ENCODE peak calls at places on chromosomes 16 and 17, in six cellular contexts. One of them, this sample, is unnamed.

GRCh38 chr17:13372432-13372831 is 229.3 kb downstream of the HS3ST3A1 start:
- DNase-seq in H9: no peak
- DNase-seq in neuronal stem cell: no peak
- DNase-seq in mesenchymal stem cell: no peak
- DNase-seq in IMR-90: no peak
- DNase-seq in H1: no peak
- DNase-seq in this sample: no peak

GRCh38 chr17:17152385-17152784 is 53.7 kb downstream of the PLD6 start:
- DNase-seq in H9: no peak
- DNase-seq in neuronal stem cell: no peak
- DNase-seq in mesenchymal stem cell: no peak
- DNase-seq in IMR-90: no peak
- DNase-seq in H1: no peak
- DNase-seq in this sample: no peak

GRCh38 chr16:89119161-89119621 is 25.5 kb downstream of the ACSF3 start:
- DNase-seq in H9: no peak
- DNase-seq in neuronal stem cell: no peak
- DNase-seq in mesenchymal stem cell: no peak
- DNase-seq in IMR-90: no peak
- DNase-seq in H1: no peak
- DNase-seq in this sample: no peak

GRCh38 chr16:89574681-89575246 is 794 bp upstream of the CPNE7 start:
- DNase-seq in H9: peak
- DNase-seq in neuronal stem cell: no peak
- DNase-seq in mesenchymal stem cell: peak
- DNase-seq in IMR-90: peak
- DNase-seq in H1: no peak
- DNase-seq in this sample: peak

GRCh38 chr17:260031-260791 is 78.8 kb upstream of the DOC2B start:
- DNase-seq in H9: peak
- DNase-seq in neuronal stem cell: no peak
- DNase-seq in mesenchymal stem cell: no peak
- DNase-seq in IMR-90: no peak
- DNase-seq in H1: peak
- DNase-seq in this sample: no peak

GRCh38 chr17:15883617-15884111 is 61.3 kb upstream of the ADORA2B start:
- DNase-seq in H9: no peak
- DNase-seq in neuronal stem cell: no peak
- DNase-seq in mesenchymal stem cell: peak
- DNase-seq in IMR-90: peak
- DNase-seq in H1: no peak
- DNase-seq in this sample: peak

GRCh38 chr17:68161644-68162428 is 86.0 kb upstream of the AMZ2 start:
- DNase-seq in H9: no peak
- DNase-seq in neuronal stem cell: no peak
- DNase-seq in mesenchymal stem cell: no peak
- DNase-seq in IMR-90: no peak
- DNase-seq in H1: no peak
- DNase-seq in this sample: no peak

GRCh38 chr16:52471650-52472370 is 75.1 kb downstream of the TOX3 start:
- DNase-seq in H9: no peak
- DNase-seq in neuronal stem cell: no peak
- DNase-seq in mesenchymal stem cell: no peak
- DNase-seq in IMR-90: no peak
- DNase-seq in H1: no peak
- DNase-seq in this sample: no peak

GRCh38 chr16:83802135-83802534 is 5.6 kb upstream of the HSBP1 start:
- DNase-seq in H9: no peak
- DNase-seq in neuronal stem cell: no peak
- DNase-seq in mesenchymal stem cell: peak
- DNase-seq in IMR-90: peak
- DNase-seq in H1: no peak
- DNase-seq in this sample: peak

GRCh38 chr16:54522596-54522995 is 236.0 kb upstream of the IRX3 start:
- DNase-seq in H9: no peak
- DNase-seq in neuronal stem cell: no peak
- DNase-seq in mesenchymal stem cell: no peak
- DNase-seq in IMR-90: no peak
- DNase-seq in H1: no peak
- DNase-seq in this sample: no peak

GRCh38 chr16:65534121-65534528 is 412.3 kb upstream of the CDH11 start:
- DNase-seq in H9: no peak
- DNase-seq in neuronal stem cell: no peak
- DNase-seq in mesenchymal stem cell: no peak
- DNase-seq in IMR-90: peak
- DNase-seq in H1: no peak
- DNase-seq in this sample: no peak

DNA sequence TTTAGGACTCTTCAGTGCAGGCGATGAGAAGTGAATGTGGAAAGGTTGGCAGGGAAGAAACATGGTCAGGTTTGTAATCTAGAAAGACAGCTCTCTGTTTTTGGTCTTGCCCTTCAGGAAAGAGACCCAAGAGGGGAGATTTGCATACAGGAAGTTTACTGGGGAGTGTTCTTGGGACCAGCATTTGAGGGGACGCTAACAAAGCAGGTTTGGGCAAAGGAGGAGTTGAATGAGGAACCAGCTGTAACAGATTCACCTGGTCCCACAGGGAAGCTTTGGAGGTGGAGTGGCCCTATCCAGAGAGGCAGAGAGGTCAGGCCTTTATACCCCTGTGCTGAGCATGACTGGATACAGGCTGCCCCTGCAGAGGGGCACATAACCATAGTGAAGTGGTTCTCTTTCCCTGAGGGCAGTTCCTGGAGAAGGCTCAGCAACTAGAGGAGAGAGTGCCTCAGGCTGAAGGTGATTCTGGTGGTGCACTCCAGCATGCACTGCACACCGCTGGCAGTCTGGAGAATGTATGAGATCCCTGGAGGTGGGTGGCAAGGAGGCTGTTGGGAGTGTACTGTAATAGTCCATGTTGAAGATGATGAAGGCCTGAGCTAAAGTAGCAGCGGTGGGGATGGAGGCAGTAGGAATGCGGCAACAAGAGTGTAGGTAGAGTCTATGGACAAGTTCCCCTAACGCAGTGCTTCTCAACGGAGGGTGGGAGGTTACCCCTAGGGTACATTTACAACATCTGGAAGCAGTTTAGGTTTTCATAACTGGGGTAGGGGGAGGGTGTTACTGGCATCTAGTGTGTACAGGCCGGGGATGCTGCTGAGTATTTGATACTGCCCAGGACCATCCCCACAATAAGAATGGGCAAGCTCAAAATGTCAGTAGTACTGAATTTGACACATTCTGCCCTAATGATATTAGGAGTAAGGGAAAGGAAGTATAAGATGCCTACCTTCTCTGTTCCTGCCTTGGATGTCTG is 37.2 kb downstream of the MAP2K6 start:
- DNase-seq in H9: peak
- DNase-seq in neuronal stem cell: no peak
- DNase-seq in mesenchymal stem cell: no peak
- DNase-seq in IMR-90: no peak
- DNase-seq in H1: no peak
- DNase-seq in this sample: no peak
- H2AK5ac ChIP-seq in H9: no peak
- H2AK5ac ChIP-seq in neuronal stem cell: no peak
- H2AK5ac ChIP-seq in mesenchymal stem cell: no peak
- H2AK5ac ChIP-seq in IMR-90: no peak
- H2AK5ac ChIP-seq in H1: peak
- H2AK5ac ChIP-seq in this sample: no peak

GRCh38 chr16:48409839-48410610 is 24.8 kb upstream of the SIAH1 start:
- DNase-seq in H9: no peak
- DNase-seq in neuronal stem cell: no peak
- DNase-seq in mesenchymal stem cell: peak
- DNase-seq in IMR-90: peak
- DNase-seq in H1: no peak
- DNase-seq in this sample: peak
- H2AFZ ChIP-seq in H9: no peak
- H2AFZ ChIP-seq in neuronal stem cell: no peak
- H2AFZ ChIP-seq in mesenchymal stem cell: no peak
- H2AFZ ChIP-seq in IMR-90: peak
- H2AFZ ChIP-seq in H1: peak
- H2AFZ ChIP-seq in this sample: no peak

DNA sequence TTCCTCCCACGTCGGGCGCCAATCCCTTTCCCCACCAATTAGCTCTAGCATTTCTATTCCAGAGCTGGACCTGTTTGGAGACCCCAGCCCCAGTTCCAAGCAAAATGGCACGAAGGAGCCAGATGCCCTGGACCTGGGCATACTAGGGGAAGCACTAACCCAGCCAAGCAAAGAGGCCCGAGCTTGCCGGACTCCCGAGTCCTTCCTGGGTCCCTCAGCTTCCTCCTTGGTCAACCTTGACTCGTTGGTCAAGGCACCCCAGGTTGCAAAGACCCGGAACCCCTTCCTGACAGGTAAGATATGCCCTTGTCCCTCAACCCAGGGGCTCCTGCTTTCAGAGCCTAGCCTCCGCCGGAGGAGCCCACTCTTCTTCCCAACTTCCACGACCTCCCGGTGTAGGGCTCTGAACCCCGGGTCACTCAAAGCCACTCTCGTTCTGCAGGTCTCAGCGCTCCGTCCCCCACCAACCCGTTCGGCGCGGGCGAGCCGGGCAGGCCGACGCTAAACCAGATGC is 5.5 kb upstream of the SPATA20 start:
- DNase-seq in H9: no peak
- DNase-seq in neuronal stem cell: no peak
- DNase-seq in mesenchymal stem cell: no peak
- DNase-seq in IMR-90: no peak
- DNase-seq in H1: no peak
- DNase-seq in this sample: no peak
- H3K23ac ChIP-seq in H9: no peak
- H3K23ac ChIP-seq in neuronal stem cell: peak
- H3K23ac ChIP-seq in mesenchymal stem cell: no peak
- H3K23ac ChIP-seq in IMR-90: peak
- H3K23ac ChIP-seq in H1: no peak
- H3K23ac ChIP-seq in this sample: no peak

GRCh38 chr16:14071576-14072271 is 605 bp downstream of the MRTFB start:
- DNase-seq in H9: peak
- DNase-seq in neuronal stem cell: peak
- DNase-seq in mesenchymal stem cell: peak
- DNase-seq in IMR-90: no peak
- DNase-seq in H1: no peak
- DNase-seq in this sample: peak
- H2AK5ac ChIP-seq in H9: no peak
- H2AK5ac ChIP-seq in neuronal stem cell: peak
- H2AK5ac ChIP-seq in mesenchymal stem cell: peak
- H2AK5ac ChIP-seq in IMR-90: peak
- H2AK5ac ChIP-seq in H1: no peak
- H2AK5ac ChIP-seq in this sample: peak

DNA sequence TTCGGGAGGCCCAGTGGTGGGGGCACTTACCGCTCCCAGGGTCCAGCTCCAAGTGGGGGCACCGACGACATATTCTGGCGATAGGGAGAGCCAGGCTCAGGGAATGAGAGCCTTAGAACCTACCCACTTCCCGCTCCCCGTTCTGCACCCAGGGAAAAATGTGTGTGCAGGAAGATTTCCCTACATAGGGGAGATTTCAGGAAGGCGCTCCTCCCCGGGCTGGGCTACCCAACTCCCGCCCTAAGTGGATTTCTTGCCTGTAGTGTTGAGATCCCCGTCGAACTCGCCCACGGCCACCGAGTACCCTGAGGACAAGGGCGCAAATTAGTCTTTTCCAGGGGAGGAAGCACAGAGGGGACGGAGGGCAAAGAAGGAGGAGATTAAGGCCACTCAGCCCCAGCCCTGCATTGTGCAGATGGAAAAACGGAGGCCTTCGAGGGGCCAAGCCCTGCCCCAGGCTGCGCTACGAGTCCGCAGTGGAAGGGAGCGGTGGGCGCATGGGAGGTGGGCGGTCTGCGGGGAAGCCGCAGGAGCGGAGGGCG is 5.1 kb downstream of the ITGA2B start:
- DNase-seq in H9: no peak
- DNase-seq in neuronal stem cell: no peak
- DNase-seq in mesenchymal stem cell: no peak
- DNase-seq in IMR-90: no peak
- DNase-seq in H1: no peak
- DNase-seq in this sample: no peak
- H2AFZ ChIP-seq in H9: no peak
- H2AFZ ChIP-seq in neuronal stem cell: peak
- H2AFZ ChIP-seq in mesenchymal stem cell: no peak
- H2AFZ ChIP-seq in IMR-90: peak
- H2AFZ ChIP-seq in H1: no peak
- H2AFZ ChIP-seq in this sample: peak

DNA sequence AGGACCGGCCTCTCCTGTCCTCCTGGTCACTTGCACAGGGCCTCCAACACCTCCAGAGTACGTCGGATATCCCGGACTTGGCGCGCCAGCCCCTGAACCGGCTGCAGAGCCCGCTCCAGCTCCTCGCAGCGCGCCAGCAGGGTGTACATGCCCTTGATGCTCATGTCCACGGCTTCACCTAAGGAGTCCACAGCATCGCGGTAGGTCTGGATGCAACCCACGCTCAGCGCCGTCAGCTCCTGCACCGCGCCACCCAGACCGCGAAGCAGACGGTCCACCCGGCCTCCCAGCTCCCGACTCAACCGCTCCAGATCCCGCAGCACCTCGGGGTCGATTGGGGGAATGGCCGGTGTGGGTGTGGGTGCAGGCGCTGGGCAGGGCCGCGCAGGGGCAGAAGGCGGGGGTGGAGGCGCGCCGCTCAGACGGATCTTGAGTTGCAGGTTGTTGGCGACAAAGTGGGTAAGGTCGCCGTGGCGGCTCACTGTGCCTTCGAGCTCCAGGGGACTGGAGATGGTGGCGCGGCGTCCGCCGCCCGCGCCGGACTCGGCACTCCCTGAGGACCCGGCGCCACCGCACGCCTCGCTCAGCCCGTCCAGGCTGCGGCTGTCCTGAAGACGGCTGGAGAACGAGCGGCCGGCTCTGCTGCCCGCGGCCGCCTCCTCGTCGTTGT is 804 bp downstream of the BORCS6 start:
- DNase-seq in H9: no peak
- DNase-seq in neuronal stem cell: no peak
- DNase-seq in mesenchymal stem cell: peak
- DNase-seq in IMR-90: no peak
- DNase-seq in H1: no peak
- DNase-seq in this sample: peak
- H3K23ac ChIP-seq in H9: no peak
- H3K23ac ChIP-seq in neuronal stem cell: peak
- H3K23ac ChIP-seq in mesenchymal stem cell: peak
- H3K23ac ChIP-seq in IMR-90: peak
- H3K23ac ChIP-seq in H1: no peak
- H3K23ac ChIP-seq in this sample: no peak

DNA sequence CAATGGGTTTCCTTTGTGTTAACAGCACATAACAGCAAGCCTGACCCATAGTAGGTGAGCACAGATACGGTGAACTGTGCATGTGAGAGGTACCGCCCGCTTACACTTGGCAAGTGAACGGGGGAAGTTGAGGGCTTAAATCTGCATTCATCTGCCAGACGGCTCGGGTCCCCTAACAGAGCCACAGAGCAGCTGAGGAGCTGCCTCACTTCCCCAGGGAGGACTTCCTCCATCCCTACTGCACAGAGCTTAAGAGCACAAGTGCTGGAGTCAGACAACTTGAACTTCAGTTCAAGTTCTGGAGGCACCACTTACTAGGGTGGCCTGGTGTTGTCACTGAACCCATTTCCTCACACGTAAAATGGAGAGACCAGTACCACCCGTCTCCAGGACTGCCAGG is 13.4 kb downstream of the RAB5C start:
- DNase-seq in H9: no peak
- DNase-seq in neuronal stem cell: no peak
- DNase-seq in mesenchymal stem cell: no peak
- DNase-seq in IMR-90: no peak
- DNase-seq in H1: no peak
- DNase-seq in this sample: no peak
- H2AK5ac ChIP-seq in H9: no peak
- H2AK5ac ChIP-seq in neuronal stem cell: no peak
- H2AK5ac ChIP-seq in mesenchymal stem cell: no peak
- H2AK5ac ChIP-seq in IMR-90: peak
- H2AK5ac ChIP-seq in H1: no peak
- H2AK5ac ChIP-seq in this sample: no peak